ENCODE peak calls at places on chromosome 5, in eight cellular contexts. X is CD8-positive, alpha-beta memory T cell; J is iPS DF 6.9; N is HAP-1; E is ovary; C is aorta; F is uterus; P is prostate gland. Q is an unnamed sample.

GRCh38 chr5:35230043-35230611 is at the start of gene PRLR:
- DNase-seq in C (peak; percentile 51), E (peak; percentile 48), J (no peak), X (no peak), P (peak; percentile 24), N (peak; percentile 28), F (peak; percentile 70), Q (peak; percentile 53)

GRCh38 chr5:179182601-179183000 is 122.4 kb downstream of the ZNF354C start:
- DNase-seq in F (no peak), J (no peak), X (no peak), C (peak; percentile 27), E (no peak), P (no peak), N (no peak), Q (no peak)

GRCh38 chr5:10563940-10564837 is at the start of gene ANKRD33B:
- DNase-seq in E (peak; percentile 19), P (no peak), J (no peak), C (peak; percentile 77), X (peak; percentile 70), N (peak; percentile 68), F (peak; percentile 72), Q (peak; percentile 86)

GRCh38 chr5:124025306-124025705 is 513.3 kb downstream of the CSNK1G3 start:
- DNase-seq in C (no peak), P (no peak), F (no peak), J (peak; percentile 20), X (no peak), N (peak; percentile 76), E (no peak), Q (no peak)

GRCh38 chr5:127785098-127785927 is 82.1 kb downstream of the CCDC192 start:
- DNase-seq in N (no peak), F (no peak), E (no peak), X (peak; percentile 62), P (no peak), J (no peak), C (no peak), Q (peak; percentile 36)

GRCh38 chr5:134048864-134049263 is 44.1 kb upstream of the VDAC1 start:
- DNase-seq in X (no peak), F (no peak), N (no peak), P (no peak), C (no peak), J (no peak), E (no peak), Q (no peak)

GRCh38 chr5:128274441-128274840 is 190.9 kb downstream of the SLC12A2 start:
- DNase-seq in X (no peak), N (no peak), E (no peak), J (no peak), F (no peak), C (no peak), P (no peak), Q (no peak)

GRCh38 chr5:172496671-172497371 is 42.5 kb upstream of the SH3PXD2B start:
- DNase-seq in N (no peak), E (no peak), F (peak; percentile 59), P (peak; percentile 1), X (no peak), J (no peak), C (peak; percentile 66), Q (no peak)

GRCh38 chr5:73376618-73377170 is 71.9 kb downstream of the FOXD1 start:
- DNase-seq in E (no peak), P (no peak), X (no peak), N (no peak), J (no peak), F (no peak), C (no peak), Q (no peak)

GRCh38 chr5:124644138-124644537 is 102.3 kb downstream of the ZNF608 start:
- DNase-seq in X (no peak), C (no peak), N (no peak), E (no peak), F (no peak), J (no peak), P (no peak), Q (no peak)

GRCh38 chr5:5632678-5633077 is 210.2 kb downstream of the ICE1 start:
- DNase-seq in J (no peak), C (no peak), P (no peak), E (no peak), F (no peak), X (no peak), N (no peak), Q (no peak)

GRCh38 chr5:141003791-141004601 is 37.7 kb downstream of the PCDHAC2 start:
- DNase-seq in E (no peak), F (no peak), N (peak; percentile 56), J (no peak), X (no peak), C (no peak), P (no peak), Q (peak; percentile 5)

GRCh38 chr5:69364850-69365249 is 4.5 kb downstream of the AK6 start:
- DNase-seq in E (no peak), F (no peak), X (no peak), C (no peak), N (no peak), P (no peak), J (no peak), Q (no peak)

GRCh38 chr5:110702300-110702699 is 24.2 kb downstream of the TMEM232 start:
- DNase-seq in N (no peak), X (no peak), J (no peak), P (no peak), F (no peak), E (no peak), C (no peak), Q (no peak)

GRCh38 chr5:36398137-36398536 is 96.4 kb upstream of the RANBP3L start:
- DNase-seq in N (peak; percentile 46), J (no peak), F (no peak), E (no peak), C (no peak), P (no peak), X (no peak), Q (no peak)

GRCh38 chr5:41637869-41638268 is 127.5 kb upstream of the PLCXD3 start:
- DNase-seq in F (no peak), X (no peak), P (no peak), N (peak; percentile 15), E (no peak), J (no peak), C (no peak), Q (no peak)

GRCh38 chr5:149374303-149374702 is 4.8 kb downstream of the IL17B start:
- DNase-seq in C (no peak), X (no peak), P (no peak), J (no peak), E (no peak), N (no peak), F (peak; percentile 14), Q (no peak)
- H3K4me1 ChIP-seq in C (peaks cover 3% of the 10 kb centered on the region), X (no peaks in the 10 kb centered on the region), P (no peaks in the 10 kb centered on the region), J (no peaks in the 10 kb centered on the region), E (peaks cover 6% of the 10 kb centered on the region), N (no peaks in the 10 kb centered on the region), F (no peaks in the 10 kb centered on the region), Q (no peaks in the 10 kb centered on the region)

DNA sequence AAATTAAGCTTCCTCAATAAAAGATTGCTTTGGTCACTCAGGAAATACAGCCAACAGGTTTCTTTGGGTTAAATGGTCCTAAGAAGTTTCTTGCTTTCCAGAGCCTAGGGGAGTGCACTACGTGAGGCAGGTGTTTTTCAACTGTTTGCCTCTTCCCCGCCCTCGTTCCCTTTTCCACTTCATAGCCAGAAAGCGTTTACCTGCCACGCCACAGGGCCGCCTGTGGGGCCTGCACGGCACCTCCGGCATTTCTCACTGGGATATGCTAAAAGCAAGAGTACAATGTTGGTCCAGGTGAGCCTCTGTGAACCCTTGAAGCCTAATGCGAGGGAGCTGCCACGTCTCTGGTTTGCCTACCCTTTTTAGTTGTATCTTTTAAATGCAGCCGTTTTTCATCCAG is 167.6 kb upstream of the OTULINL start:
- DNase-seq in N (no peak), F (no peak), J (no peak), P (no peak), C (no peak), X (no peak), E (peak; percentile 13), Q (no peak)
- H3K4me3 ChIP-seq in N (no peak overlapping the region), F (no peak overlapping the region), J (no peak overlapping the region), P (no peak overlapping the region), C (no peak overlapping the region), X (no peak overlapping the region), E (no peak overlapping the region), Q (no peak overlapping the region)

DNA sequence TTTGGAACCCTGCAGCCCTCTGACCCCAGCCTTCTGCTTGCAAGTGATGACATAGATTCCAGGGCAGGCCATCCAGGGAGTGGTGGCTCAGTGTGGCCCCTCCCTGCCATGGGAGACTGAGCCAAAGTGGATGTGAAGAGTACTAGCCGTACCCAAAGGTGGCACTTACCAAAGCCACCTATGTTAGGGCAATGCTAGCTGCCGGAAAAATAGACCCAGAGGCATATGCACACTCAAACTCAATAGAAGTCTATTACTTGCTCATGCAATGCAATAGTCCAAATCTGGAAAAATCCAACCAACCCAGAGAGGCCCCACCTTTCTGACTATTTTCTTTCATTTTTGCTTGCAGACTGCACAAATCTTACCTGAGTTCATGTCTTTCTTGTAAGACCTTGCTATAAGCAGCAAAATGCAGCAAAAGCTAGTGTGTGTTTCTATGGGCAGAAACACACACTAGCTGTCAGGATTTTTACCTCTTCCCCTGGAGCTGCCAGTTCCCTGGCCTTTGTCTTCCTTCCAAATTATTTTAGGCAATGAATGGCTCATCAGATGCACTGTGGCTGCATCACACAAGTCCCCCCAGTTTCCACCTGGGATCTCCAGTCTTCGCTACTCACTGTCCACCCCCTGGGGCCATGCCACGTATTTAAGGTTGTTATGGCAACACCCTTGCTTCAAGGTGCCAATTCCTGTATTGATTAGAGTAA is 74.0 kb downstream of the HRH2 start:
- DNase-seq in N (no peak), P (no peak), E (no peak), X (no peak), F (no peak), C (peak; percentile 14), J (no peak), Q (no peak)
- H3K27me3 ChIP-seq in N (no peaks in the 10 kb centered on the region), P (no peaks in the 10 kb centered on the region), E (no peaks in the 10 kb centered on the region), X (peaks cover 9% of the 10 kb centered on the region), F (no peaks in the 10 kb centered on the region), C (no peaks in the 10 kb centered on the region), J (no peaks in the 10 kb centered on the region), Q (no peaks in the 10 kb centered on the region)

DNA sequence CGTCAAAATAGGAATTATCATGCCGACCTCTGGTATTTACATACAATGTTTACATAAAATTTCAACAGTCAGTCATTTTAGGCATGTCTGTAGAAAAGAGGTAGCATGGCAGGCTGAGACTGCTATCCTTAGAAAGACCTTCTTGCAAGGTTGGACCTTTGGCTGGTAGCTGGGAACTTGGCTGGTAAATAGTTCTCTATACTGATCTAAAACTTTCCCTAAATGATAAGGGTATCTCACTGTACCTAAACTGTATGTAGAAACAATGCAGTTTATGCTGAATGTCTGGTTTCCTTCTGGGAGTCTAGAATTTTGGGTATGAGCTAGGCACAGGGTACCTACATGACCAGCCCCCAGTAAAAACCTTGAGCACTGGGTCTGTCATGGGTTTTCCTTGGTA is 18.0 kb downstream of the FEM1C start:
- DNase-seq in F (no peak), P (no peak), E (no peak), C (no peak), J (no peak), N (no peak), X (no peak), Q (no peak)
- H3K4me1 ChIP-seq in F (no peaks in the 10 kb centered on the region), P (no peaks in the 10 kb centered on the region), E (peaks cover 3% of the 10 kb centered on the region), C (peaks cover 2% of the 10 kb centered on the region), J (peaks cover 1% of the 10 kb centered on the region), N (peaks cover 15% of the 10 kb centered on the region), X (peaks cover 36% of the 10 kb centered on the region), Q (no peaks in the 10 kb centered on the region)